ENCODE peak calls at places on chromosomes 12 and 14, in four cellular contexts. X is central memory CD8-positive, alpha-beta T cell; C is body of pancreas; G is activated CD8-positive, alpha-beta memory T cell treated with anti-CD3 and anti-CD28 coated beads for 4 hours. Y is an unnamed sample.
A peak's percentile ranks its signal among the peaks of the same experiment; 100 is the strongest.

GRCh38 chr12:30746190-30746589 is 8.6 kb downstream of the CAPRIN2 start:
- DNase-seq in X (no peak), C (no peak), G (no peak), Y (peak; percentile 12)

GRCh38 chr12:48002773-48003218 is 1.5 kb downstream of the COL2A1 start:
- DNase-seq in X (no peak), C (peak; percentile 58), G (no peak), Y (peak; percentile 73)

GRCh38 chr12:126447346-126447745 is 1382.1 kb downstream of the AACS start:
- DNase-seq in X (no peak), C (no peak), G (no peak), Y (no peak)

GRCh38 chr14:30210630-30211029 is 283.0 kb upstream of the PRKD1 start:
- DNase-seq in X (no peak), C (no peak), G (no peak), Y (no peak)

GRCh38 chr12:4331842-4332241 is 10.8 kb downstream of the TIGAR start:
- DNase-seq in X (no peak), C (no peak), G (no peak), Y (no peak)

GRCh38 chr12:110906088-110906487 is 14.3 kb downstream of the MYL2 start:
- DNase-seq in X (no peak), C (no peak), G (no peak), Y (no peak)

GRCh38 chr12:86914716-86915115 is 658.5 kb upstream of the MGAT4C start:
- DNase-seq in X (no peak), C (no peak), G (no peak), Y (peak; percentile 23)

GRCh38 chr12:69359531-69360347 is at the start of gene YEATS4:
- DNase-seq in X (peak; percentile 75), C (peak; percentile 96), G (peak; percentile 67), Y (peak; percentile 87)

GRCh38 chr12:46214668-46215429 is 54.0 kb downstream of the SLC38A1 start:
- DNase-seq in X (peak; percentile 87), C (peak; percentile 19), G (peak; percentile 78), Y (no peak)

GRCh38 chr14:89405712-89406111 is 11.3 kb downstream of the FOXN3 start:
- DNase-seq in X (no peak), C (no peak), G (no peak), Y (no peak)

GRCh38 chr12:57171668-57172067 is 24.2 kb upstream of the LRP1-AS start:
- DNase-seq in X (no peak), C (no peak), G (no peak), Y (no peak)